ENCODE peak calls at places on chromosomes 2 and 18, in five cellular contexts. I is H9, N is psoas muscle, P is uterus, S is sigmoid colon. T is an unnamed sample.

GRCh38 chr2:150647943-150648342 is 160.5 kb upstream of the RND3 start:
- DNase-seq in I (no peak), P (no peak), S (no peak), N (no peak), T (no peak)

GRCh38 chr2:66370824-66371223 is 64.1 kb upstream of the MEIS1 start:
- DNase-seq in S (no peak), I (no peak), N (no peak), P (no peak), T (no peak)

GRCh38 chr2:19434413-19434812 is 76.0 kb upstream of the OSR1 start:
- DNase-seq in P (no peak), N (no peak), S (no peak), I (no peak), T (no peak)

GRCh38 chr2:112181571-112182290 is 43.5 kb downstream of the FBLN7 start:
- DNase-seq in S (no peak), N (no peak), P (no peak), I (peak), T (no peak)

GRCh38 chr2:240687045-240687740 is 4.5 kb upstream of the AQP12A start:
- DNase-seq in N (no peak), P (no peak), I (peak), S (no peak), T (peak)

GRCh38 chr2:59993721-59994120 is 559.7 kb downstream of the BCL11A start:
- DNase-seq in I (no peak), S (no peak), P (no peak), N (no peak), T (no peak)

GRCh38 chr18:9735879-9736278 is 27.8 kb downstream of the RAB31 start:
- DNase-seq in I (no peak), S (no peak), P (no peak), N (no peak), T (no peak)

GRCh38 chr2:26561918-26562810 is 79.0 kb downstream of the CIB4 start:
- DNase-seq in N (peak), I (peak), P (no peak), S (peak), T (peak)

GRCh38 chr2:230762317-230762896 is 49.8 kb downstream of the CAB39 start:
- DNase-seq in P (no peak), I (peak), N (no peak), S (no peak), T (no peak)

GRCh38 chr2:38635139-38635538 is 30.8 kb upstream of the GALM start:
- DNase-seq in N (no peak), I (no peak), S (no peak), P (no peak), T (no peak)

GRCh38 chr18:29154758-29155725 is 978.1 kb upstream of the CDH2 start:
- DNase-seq in P (no peak), S (no peak), I (no peak), N (no peak), T (peak)

GRCh38 chr18:487371-487770 is 13.1 kb downstream of the COLEC12 start:
- DNase-seq in S (no peak), I (no peak), P (no peak), N (no peak), T (no peak)

GRCh38 chr2:1504311-1504750 is 91.1 kb downstream of the TPO start:
- DNase-seq in P (no peak), S (peak), N (no peak), I (no peak), T (peak)

GRCh38 chr2:65744801-65745200 is 312.4 kb upstream of the SPRED2 start:
- DNase-seq in I (no peak), P (no peak), N (no peak), S (no peak), T (no peak)

GRCh38 chr2:204545861-204546773 is 842 bp downstream of the PARD3B start:
- DNase-seq in P (no peak), I (peak), S (peak), N (no peak), T (peak)

GRCh38 chr2:3960106-3960505 is 256.7 kb downstream of the DCDC2C start:
- DNase-seq in S (no peak), I (no peak), N (no peak), P (no peak), T (no peak)

GRCh38 chr2:217947341-217948316 is 55.2 kb downstream of the TNS1 start:
- DNase-seq in S (peak), I (peak), N (no peak), P (peak), T (no peak)

GRCh38 chr18:36187138-36187825 is at the start of gene MOCOS:
- DNase-seq in I (peak), S (peak), N (peak), P (peak), T (peak)

GRCh38 chr2:182852787-182853186 is 13.7 kb downstream of the FRZB start:
- DNase-seq in I (no peak), P (no peak), N (no peak), S (no peak), T (no peak)

GRCh38 chr2:29596584-29596983 is 324.8 kb downstream of the ALK start:
- DNase-seq in S (no peak), N (no peak), I (no peak), P (no peak), T (no peak)

GRCh38 chr18:49613741-49614151 is 51.9 kb downstream of the LIPG start:
- DNase-seq in P (no peak), S (no peak), N (no peak), I (peak), T (no peak)

GRCh38 chr2:71100195-71100964 is 29.6 kb downstream of the MCEE start:
- DNase-seq in S (no peak), I (peak), N (peak), P (no peak), T (peak)

GRCh38 chr18:7590800-7591560 is 23.9 kb downstream of the PTPRM start:
- DNase-seq in I (no peak), P (no peak), S (no peak), N (no peak), T (no peak)

GRCh38 chr2:96698221-96698861 is 41.5 kb downstream of the LMAN2L start:
- DNase-seq in P (no peak), I (no peak), N (no peak), S (peak), T (no peak)
- H3K27ac ChIP-seq in P (no peak), I (no peak), N (no peak), S (no peak), T (no peak)

GRCh38 chr18:54532962-54533361 is 58.1 kb upstream of the DYNAP start:
- DNase-seq in I (no peak), P (no peak), S (no peak), N (no peak), T (no peak)
- H3K27ac ChIP-seq in I (no peak), P (no peak), S (no peak), N (no peak), T (no peak)

DNA sequence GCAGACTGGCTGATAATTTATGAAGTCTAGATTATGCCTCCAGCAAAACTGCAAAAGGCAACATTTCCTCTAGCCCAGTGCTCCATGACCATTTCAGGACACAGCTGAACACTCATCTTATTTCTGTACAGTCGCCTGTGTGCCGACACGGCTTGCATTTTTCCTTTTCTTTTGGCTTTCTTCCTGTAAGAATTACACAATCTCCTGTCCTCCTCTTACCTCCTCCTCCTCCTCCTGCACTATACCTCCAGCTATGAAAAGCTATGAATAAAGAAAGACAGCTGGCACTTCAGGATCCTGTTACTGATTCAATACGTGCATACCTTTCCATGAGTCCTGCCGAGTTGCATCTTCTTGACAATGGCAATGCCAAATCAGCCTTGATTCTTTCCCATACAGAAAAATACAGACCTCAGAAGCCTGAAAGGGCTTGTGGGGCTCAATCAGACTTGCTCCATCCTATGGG is 32.2 kb upstream of the TRIB2 start:
- DNase-seq in P (peak), S (peak), I (no peak), N (no peak), T (no peak)
- H3K27ac ChIP-seq in P (peak), S (peak), I (no peak), N (no peak), T (no peak)

GRCh38 chr2:120736955-120737801 is 1.5 kb downstream of the GLI2 start:
- DNase-seq in I (peak), N (peak), S (peak), P (peak), T (no peak)
- H3K27ac ChIP-seq in I (no peak), N (peak), S (peak), P (peak), T (no peak)

GRCh38 chr18:73288813-73289212 is 421.0 kb upstream of the NETO1 start:
- DNase-seq in S (no peak), P (no peak), N (no peak), I (no peak), T (no peak)

GRCh38 chr18:73279499-73279898 is 411.7 kb upstream of the NETO1 start:
- DNase-seq in I (no peak), S (no peak), P (no peak), N (no peak), T (no peak)

GRCh38 chr18:73283032-73283431 is 415.2 kb upstream of the NETO1 start:
- DNase-seq in S (no peak), N (no peak), I (no peak), P (no peak), T (no peak)

DNA sequence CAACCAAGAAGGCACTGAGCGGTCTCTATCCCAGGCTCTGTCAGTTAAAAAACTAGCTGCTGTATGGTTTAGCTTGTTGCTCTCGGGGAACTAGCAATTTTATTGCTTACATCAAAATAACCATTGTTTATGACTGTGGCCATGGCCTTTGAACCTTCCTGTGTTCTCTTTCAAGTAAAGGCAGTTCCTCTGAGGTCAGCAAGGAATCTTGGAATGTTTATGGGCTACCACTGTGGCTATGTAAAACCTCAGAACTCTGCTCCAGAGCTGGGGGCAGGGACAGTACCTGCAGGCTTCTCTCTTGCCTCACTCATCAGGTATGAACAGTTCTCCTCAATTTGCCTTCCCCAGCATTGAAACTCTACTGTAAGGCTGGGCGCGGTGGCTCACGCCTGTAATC is 416.0 kb upstream of the NETO1 start:
- DNase-seq in S (no peak), P (no peak), I (no peak), N (no peak), T (no peak)
- H3K27ac ChIP-seq in S (no peak), P (no peak), I (no peak), N (no peak), T (no peak)

GRCh38 chr2:215751911-215752272 is 261.5 kb downstream of the MREG start:
- DNase-seq in S (no peak), P (no peak), I (no peak), N (no peak), T (no peak)
- H3K27ac ChIP-seq in S (no peak), P (no peak), I (no peak), N (no peak), T (no peak)

DNA sequence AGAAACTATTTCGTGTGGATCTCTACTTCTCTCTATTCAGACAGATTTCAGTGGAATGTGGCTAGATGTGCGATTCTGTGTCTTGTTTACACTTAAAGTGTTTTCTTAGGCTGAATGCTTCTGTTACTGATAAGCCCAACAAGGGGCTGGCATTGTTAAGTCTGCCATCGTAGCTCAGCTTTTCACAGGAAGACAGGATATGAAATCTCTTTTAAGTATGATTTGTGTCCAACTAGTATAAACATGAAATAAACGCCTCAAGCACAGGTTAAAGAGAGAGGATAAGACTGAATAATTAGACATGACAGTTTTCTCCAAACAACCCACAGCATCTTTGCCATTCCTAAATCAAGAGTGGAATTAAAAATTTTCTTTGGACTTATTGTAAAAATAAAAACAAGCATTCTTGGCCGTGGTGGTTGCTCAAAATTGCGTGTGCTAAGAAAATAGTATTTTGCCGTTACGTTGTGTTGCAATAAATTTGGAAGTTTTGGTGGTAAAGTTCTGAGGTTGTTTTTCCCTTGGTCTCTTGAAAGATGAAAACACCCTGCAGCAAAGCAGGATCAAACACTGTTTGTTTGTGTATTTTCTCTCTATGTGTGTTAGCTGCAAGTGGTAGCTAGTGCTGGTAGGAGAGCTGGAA is 1.0 kb downstream of the VIT start:
- DNase-seq in I (no peak), P (no peak), N (no peak), S (no peak), T (no peak)
- H3K27ac ChIP-seq in I (no peak), P (no peak), N (no peak), S (no peak), T (no peak)

GRCh38 chr2:170974304-170974993 is 45.4 kb downstream of the GORASP2 start:
- DNase-seq in P (no peak), S (no peak), N (no peak), I (no peak), T (no peak)

GRCh38 chr2:170972508-170973224 is 43.6 kb downstream of the GORASP2 start:
- DNase-seq in S (no peak), P (no peak), N (no peak), I (no peak), T (no peak)

GRCh38 chr2:170973225-170973491 is 44.1 kb downstream of the GORASP2 start:
- DNase-seq in P (no peak), N (no peak), S (no peak), I (no peak), T (no peak)

GRCh38 chr2:170975127-170975942 is 46.3 kb downstream of the GORASP2 start:
- DNase-seq in N (no peak), S (no peak), P (no peak), I (no peak), T (no peak)

GRCh38 chr2:170973492-170974303 is 44.6 kb downstream of the GORASP2 start:
- DNase-seq in S (peak), I (peak), N (peak), P (peak), T (peak)
- H3K27ac ChIP-seq in S (peak), I (no peak), N (peak), P (peak), T (peak)

GRCh38 chr18:3648695-3649094 is 198.7 kb downstream of the TGIF1 start:
- DNase-seq in P (no peak), I (no peak), S (no peak), N (no peak), T (no peak)

GRCh38 chr18:3651266-3651665 is 201.3 kb downstream of the TGIF1 start:
- DNase-seq in S (no peak), P (no peak), I (no peak), N (no peak), T (no peak)

GRCh38 chr18:3647636-3648035 is 197.7 kb downstream of the TGIF1 start:
- DNase-seq in I (no peak), P (no peak), S (no peak), N (no peak), T (no peak)

GRCh38 chr18:3649135-3649558 is 199.2 kb downstream of the TGIF1 start:
- DNase-seq in I (no peak), N (no peak), P (no peak), S (no peak), T (no peak)

GRCh38 chr18:3649559-3650426 is 199.8 kb downstream of the TGIF1 start:
- DNase-seq in P (peak), N (peak), I (no peak), S (no peak), T (no peak)
- H3K27ac ChIP-seq in P (no peak), N (no peak), I (no peak), S (no peak), T (no peak)

T was measured in pancreas.